ENCODE peak calls at places on chromosomes 5 and 9, in five cellular contexts. L, J, H, O and K are unnamed samples.

GRCh38 chr9:99197987-99198386 is 23.8 kb downstream of the ALG2 start:
- DNase-seq in J (no peak), H (no peak), L (peak; percentile 55), O (peak; percentile 22), K (peak; percentile 52)

GRCh38 chr5:134026521-134027202 is 21.9 kb upstream of the VDAC1 start:
- DNase-seq in J (peak; percentile 63), H (peak; percentile 46), L (peak; percentile 66), O (peak; percentile 90), K (peak; percentile 79)

GRCh38 chr9:120655005-120655622 is 59.2 kb downstream of the MEGF9 start:
- DNase-seq in H (no peak), J (no peak), L (no peak), O (no peak), K (no peak)

GRCh38 chr5:39159986-39160490 is 59.3 kb downstream of the FYB1 start:
- DNase-seq in H (no peak), J (no peak), O (no peak), L (no peak), K (no peak)

GRCh38 chr5:72387985-72388384 is 67.8 kb downstream of the PTCD2 start:
- DNase-seq in J (no peak), O (peak; percentile 30), L (no peak), H (no peak), K (no peak)

GRCh38 chr9:36189978-36190377 is 743 bp upstream of the CLTA start:
- DNase-seq in O (peak; percentile 69), J (no peak), H (no peak), L (peak; percentile 67), K (no peak)

GRCh38 chr5:1745806-1746370 is 53.7 kb downstream of the MRPL36 start:
- DNase-seq in H (no peak), L (no peak), O (no peak), J (peak; percentile 34), K (peak; percentile 3)

GRCh38 chr9:129434187-129434586 is 186.7 kb downstream of the C9orf50 start:
- DNase-seq in L (no peak), H (no peak), O (no peak), J (no peak), K (no peak)

GRCh38 chr5:181188700-181189362 is 16.2 kb downstream of the TRIM7 start:
- DNase-seq in L (peak; percentile 93), O (peak; percentile 85), J (peak; percentile 73), H (peak; percentile 90), K (peak; percentile 72)

GRCh38 chr9:130570200-130570599 is 9.2 kb upstream of the FUBP3 start:
- DNase-seq in O (no peak), H (no peak), J (no peak), L (no peak), K (no peak)

GRCh38 chr5:172909931-172910502 is 49.2 kb upstream of the RPL26L1 start:
- DNase-seq in J (no peak), O (peak; percentile 41), H (no peak), L (no peak), K (no peak)

GRCh38 chr5:174624754-174625506 is 99.5 kb upstream of the MSX2 start:
- DNase-seq in J (no peak), O (peak; percentile 23), H (no peak), L (no peak), K (no peak)

GRCh38 chr9:21695874-21696341 is 106.5 kb upstream of the MTAP start:
- DNase-seq in L (no peak), H (no peak), J (peak; percentile 46), O (no peak), K (no peak)

GRCh38 chr9:13589044-13589737 is 309.7 kb upstream of the MPDZ start:
- DNase-seq in H (no peak), L (no peak), J (no peak), O (no peak), K (no peak)

GRCh38 chr9:26779072-26779471 is 113.5 kb downstream of the CAAP1 start:
- DNase-seq in J (no peak), L (no peak), H (no peak), O (no peak), K (no peak)

GRCh38 chr9:21558627-21559401 is 76.7 kb upstream of the IFNE start:
- DNase-seq in O (peak; percentile 75), H (peak; percentile 9), J (no peak), L (no peak), K (no peak)

GRCh38 chr9:137650779-137651178 is 32.0 kb downstream of the EHMT1 start:
- DNase-seq in J (no peak), O (no peak), L (no peak), H (no peak), K (no peak)

GRCh38 chr9:127053908-127054307 is 68.5 kb downstream of the ANGPTL2 start:
- DNase-seq in H (no peak), L (peak; percentile 39), J (no peak), O (no peak), K (no peak)
- H3K4me1 ChIP-seq in H (peaks cover 10% of the 10 kb centered on the region), L (peaks cover 36% of the 10 kb centered on the region), J (peaks cover 43% of the 10 kb centered on the region), O (no peaks in the 10 kb centered on the region), K (no peaks in the 10 kb centered on the region)

DNA sequence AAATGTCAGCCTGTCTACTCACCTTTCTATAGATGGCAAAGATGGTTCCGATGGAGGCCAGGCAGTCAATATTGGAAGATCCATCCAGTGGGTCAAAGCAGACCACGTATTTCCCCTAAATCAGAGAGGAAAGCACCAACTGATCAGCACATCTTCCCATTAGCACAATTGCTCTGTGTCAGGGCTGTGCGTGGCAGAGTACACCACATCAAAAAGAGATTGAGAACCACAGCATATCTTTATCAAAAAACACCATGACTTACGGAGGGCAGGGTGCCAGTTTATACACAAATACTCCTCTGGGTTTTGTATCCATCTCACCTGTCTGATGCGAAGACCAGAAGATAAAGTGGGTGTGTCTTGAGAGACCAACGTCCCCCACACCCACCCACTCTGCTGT is 9.1 kb downstream of the FBP2 start:
- DNase-seq in L (no peak), J (no peak), H (no peak), O (no peak), K (no peak)
- H3K27me3 ChIP-seq in L (no peaks in the 10 kb centered on the region), J (no peaks in the 10 kb centered on the region), H (no peaks in the 10 kb centered on the region), O (peaks cover 2% of the 10 kb centered on the region), K (no peaks in the 10 kb centered on the region)

DNA sequence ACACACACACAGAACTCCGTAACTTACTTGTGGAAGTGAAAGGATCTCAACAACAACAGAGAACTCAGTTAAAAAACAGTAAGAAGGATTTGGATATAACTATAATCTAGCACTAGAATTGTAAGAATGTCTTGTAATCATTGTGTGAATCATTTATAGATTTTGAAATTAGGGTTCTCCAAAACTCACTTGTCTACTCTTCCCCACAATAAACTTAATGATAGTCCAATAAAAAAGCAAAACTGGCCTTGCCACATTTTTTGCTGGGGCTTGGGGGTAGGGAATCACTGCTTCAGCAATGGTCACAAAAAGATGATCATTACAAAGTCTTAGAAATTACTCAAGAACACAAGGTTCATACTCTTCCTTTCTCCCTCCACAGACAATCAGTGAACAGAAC is 8.8 kb downstream of the TBCA start:
- DNase-seq in O (no peak), H (no peak), J (no peak), L (no peak), K (no peak)
- H3K36me3 ChIP-seq in O (no peaks in the 10 kb centered on the region), H (peaks cover 87% of the 10 kb centered on the region), J (peaks cover 17% of the 10 kb centered on the region), L (no peaks in the 10 kb centered on the region), K (peaks cover 44% of the 10 kb centered on the region)

DNA sequence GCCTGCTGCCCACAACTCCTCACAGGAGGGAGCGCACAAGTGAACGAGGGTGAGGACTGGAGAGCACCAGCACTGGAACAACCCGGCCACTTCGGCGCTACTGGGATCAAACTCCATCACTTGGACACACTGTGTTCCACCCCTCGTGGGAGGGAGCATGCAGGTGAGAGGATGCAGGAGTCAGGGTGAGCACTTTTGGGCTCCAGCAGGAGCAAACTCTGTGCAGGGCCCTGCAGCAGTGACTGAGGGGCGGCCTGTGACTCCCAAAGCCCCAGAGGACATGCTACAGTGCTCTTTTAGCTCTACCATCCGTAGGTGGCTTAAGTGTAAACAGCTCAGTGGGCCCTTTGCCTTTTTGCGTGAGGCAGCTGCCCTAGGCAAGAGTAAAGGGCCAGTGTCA is 4.4 kb upstream of the MOCS2 start:
- DNase-seq in H (no peak), O (no peak), L (no peak), J (no peak), K (no peak)
- H3K4me1 ChIP-seq in H (no peaks in the 10 kb centered on the region), O (peaks cover 3% of the 10 kb centered on the region), L (peaks cover 6% of the 10 kb centered on the region), J (peaks cover 9% of the 10 kb centered on the region), K (no peaks in the 10 kb centered on the region)

DNA sequence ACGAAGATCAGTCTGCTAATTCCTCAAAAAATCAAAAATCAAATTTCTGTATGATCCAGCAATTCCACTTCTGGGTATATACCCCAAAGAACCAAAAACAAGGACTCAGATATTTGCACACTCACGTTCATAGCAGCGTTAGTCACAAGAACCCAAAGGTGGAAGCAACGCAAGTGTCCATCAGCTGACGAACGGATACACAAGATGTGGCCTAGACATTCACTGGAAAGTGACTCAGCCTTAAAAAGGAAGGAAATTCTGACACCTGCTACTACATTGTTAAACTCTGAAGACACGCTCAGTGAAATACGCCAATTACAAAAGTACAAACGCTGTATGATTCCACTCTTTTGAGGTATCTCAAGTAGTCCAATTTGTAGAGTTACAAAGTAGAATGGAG is 93.3 kb downstream of the OTULIN start:
- DNase-seq in J (no peak), L (peak; percentile 49), H (no peak), O (no peak), K (no peak)
- H3K27me3 ChIP-seq in J (no peaks in the 10 kb centered on the region), L (no peaks in the 10 kb centered on the region), H (no peaks in the 10 kb centered on the region), O (no peaks in the 10 kb centered on the region), K (no peaks in the 10 kb centered on the region)

GRCh38 chr5:57805170-57805569 is 322.6 kb upstream of the ACTBL2 start:
- DNase-seq in L (no peak), O (no peak), H (no peak), J (no peak), K (no peak)

GRCh38 chr5:57804500-57804899 is 321.9 kb upstream of the ACTBL2 start:
- DNase-seq in H (no peak), J (no peak), L (no peak), O (no peak), K (no peak)

GRCh38 chr5:57802131-57802530 is 319.5 kb upstream of the ACTBL2 start:
- DNase-seq in O (no peak), L (no peak), H (no peak), J (no peak), K (no peak)

GRCh38 chr5:57805732-57806131 is 323.1 kb upstream of the ACTBL2 start:
- DNase-seq in H (no peak), J (no peak), O (no peak), L (no peak), K (no peak)

GRCh38 chr5:57804007-57804444 is 321.4 kb upstream of the ACTBL2 start:
- DNase-seq in H (no peak), L (no peak), J (no peak), O (no peak), K (no peak)
- H3K36me3 ChIP-seq in H (no peaks in the 10 kb centered on the region), L (no peaks in the 10 kb centered on the region), J (no peaks in the 10 kb centered on the region), O (no peaks in the 10 kb centered on the region), K (no peaks in the 10 kb centered on the region)

GRCh38 chr5:142316681-142317080 is 8.1 kb downstream of the SPRY4 start:
- DNase-seq in H (no peak), J (no peak), L (no peak), O (no peak), K (no peak)

GRCh38 chr5:142316051-142316450 is 8.8 kb downstream of the SPRY4 start:
- DNase-seq in J (no peak), L (no peak), O (no peak), H (no peak), K (peak; percentile 25)

GRCh38 chr5:142317673-142318261 is 7.1 kb downstream of the SPRY4 start:
- DNase-seq in H (no peak), J (no peak), L (no peak), O (no peak), K (no peak)

GRCh38 chr5:142315231-142315900 is 9.5 kb downstream of the SPRY4 start:
- DNase-seq in H (no peak), L (no peak), O (no peak), J (no peak), K (no peak)

GRCh38 chr5:142317173-142317572 is 7.6 kb downstream of the SPRY4 start:
- DNase-seq in O (no peak), J (no peak), L (no peak), H (no peak), K (no peak)
- H3K4me1 ChIP-seq in O (peaks cover 25% of the 10 kb centered on the region), J (peaks cover 34% of the 10 kb centered on the region), L (peaks cover 89% of the 10 kb centered on the region), H (peaks cover 60% of the 10 kb centered on the region), K (peaks cover 31% of the 10 kb centered on the region)